ENCODE peak calls at places on chromosome 4, in seven cellular contexts. One of them, this sample, is unnamed.

GRCh38 chr4:177419416-177419815 is 22.8 kb downstream of the AGA start:
- DNase-seq in kidney: no peak
- DNase-seq in neural progenitor cell: no peak
- DNase-seq in gastrocnemius medialis: no peak
- DNase-seq in type B pancreatic cell: no peak
- DNase-seq in GM12864: no peak
- DNase-seq in foreskin keratinocyte: peak
- DNase-seq in this sample: no peak

GRCh38 chr4:109821186-109821585 is 5.6 kb downstream of the GAR1 start:
- DNase-seq in GM12864: no peak
- DNase-seq in foreskin keratinocyte: no peak
- DNase-seq in gastrocnemius medialis: no peak
- DNase-seq in type B pancreatic cell: no peak
- DNase-seq in neural progenitor cell: no peak
- DNase-seq in kidney: no peak
- DNase-seq in this sample: no peak

GRCh38 chr4:60822986-60823385 is 377.1 kb upstream of the ADGRL3 start:
- DNase-seq in type B pancreatic cell: no peak
- DNase-seq in neural progenitor cell: no peak
- DNase-seq in gastrocnemius medialis: no peak
- DNase-seq in foreskin keratinocyte: no peak
- DNase-seq in kidney: no peak
- DNase-seq in GM12864: no peak
- DNase-seq in this sample: no peak

GRCh38 chr4:23844961-23845360 is 44.9 kb downstream of the PPARGC1A start:
- DNase-seq in foreskin keratinocyte: no peak
- DNase-seq in gastrocnemius medialis: no peak
- DNase-seq in kidney: no peak
- DNase-seq in neural progenitor cell: no peak
- DNase-seq in type B pancreatic cell: no peak
- DNase-seq in GM12864: no peak
- DNase-seq in this sample: no peak

GRCh38 chr4:86019906-86020305 is 339.9 kb downstream of the MAPK10 start:
- DNase-seq in kidney: no peak
- DNase-seq in GM12864: no peak
- DNase-seq in gastrocnemius medialis: no peak
- DNase-seq in foreskin keratinocyte: peak
- DNase-seq in type B pancreatic cell: no peak
- DNase-seq in neural progenitor cell: no peak
- DNase-seq in this sample: no peak

GRCh38 chr4:64713256-64713840 is 304.1 kb upstream of the TECRL start:
- DNase-seq in gastrocnemius medialis: no peak
- DNase-seq in type B pancreatic cell: no peak
- DNase-seq in GM12864: no peak
- DNase-seq in kidney: no peak
- DNase-seq in neural progenitor cell: peak
- DNase-seq in foreskin keratinocyte: peak
- DNase-seq in this sample: no peak

GRCh38 chr4:182369211-182369610 is 126.0 kb downstream of the TENM3 start:
- DNase-seq in GM12864: no peak
- DNase-seq in neural progenitor cell: no peak
- DNase-seq in foreskin keratinocyte: no peak
- DNase-seq in kidney: no peak
- DNase-seq in type B pancreatic cell: no peak
- DNase-seq in gastrocnemius medialis: no peak
- DNase-seq in this sample: no peak

GRCh38 chr4:186227744-186228513 is 622 bp downstream of the KLKB1 start:
- DNase-seq in kidney: no peak
- DNase-seq in GM12864: no peak
- DNase-seq in type B pancreatic cell: no peak
- DNase-seq in neural progenitor cell: no peak
- DNase-seq in foreskin keratinocyte: peak
- DNase-seq in gastrocnemius medialis: no peak
- DNase-seq in this sample: no peak

GRCh38 chr4:128776794-128777216 is 32.7 kb upstream of the JADE1 start:
- DNase-seq in kidney: peak
- DNase-seq in foreskin keratinocyte: peak
- DNase-seq in GM12864: no peak
- DNase-seq in neural progenitor cell: no peak
- DNase-seq in gastrocnemius medialis: no peak
- DNase-seq in type B pancreatic cell: no peak
- DNase-seq in this sample: no peak

GRCh38 chr4:7761720-7762119 is 177.9 kb downstream of the AFAP1 start:
- DNase-seq in gastrocnemius medialis: peak
- DNase-seq in foreskin keratinocyte: no peak
- DNase-seq in GM12864: no peak
- DNase-seq in type B pancreatic cell: no peak
- DNase-seq in kidney: peak
- DNase-seq in neural progenitor cell: peak
- DNase-seq in this sample: peak

GRCh38 chr4:1209821-1210220 is 37.4 kb upstream of the SPON2 start:
- DNase-seq in foreskin keratinocyte: no peak
- DNase-seq in GM12864: no peak
- DNase-seq in gastrocnemius medialis: no peak
- DNase-seq in neural progenitor cell: no peak
- DNase-seq in type B pancreatic cell: no peak
- DNase-seq in kidney: peak
- DNase-seq in this sample: no peak

GRCh38 chr4:55510685-55511084 is 36.0 kb downstream of the CLOCK start:
- DNase-seq in gastrocnemius medialis: no peak
- DNase-seq in type B pancreatic cell: no peak
- DNase-seq in foreskin keratinocyte: no peak
- DNase-seq in GM12864: no peak
- DNase-seq in neural progenitor cell: no peak
- DNase-seq in kidney: no peak
- DNase-seq in this sample: no peak

GRCh38 chr4:8058031-8058479 is 100.6 kb downstream of the ABLIM2 start:
- DNase-seq in foreskin keratinocyte: no peak
- DNase-seq in kidney: peak
- DNase-seq in GM12864: no peak
- DNase-seq in gastrocnemius medialis: no peak
- DNase-seq in type B pancreatic cell: no peak
- DNase-seq in neural progenitor cell: no peak
- DNase-seq in this sample: no peak

GRCh38 chr4:87865960-87866598 is 33.3 kb downstream of the MEPE start:
- DNase-seq in neural progenitor cell: peak
- DNase-seq in type B pancreatic cell: no peak
- DNase-seq in GM12864: no peak
- DNase-seq in foreskin keratinocyte: peak
- DNase-seq in kidney: no peak
- DNase-seq in gastrocnemius medialis: no peak
- DNase-seq in this sample: no peak

GRCh38 chr4:1081689-1082040 is 31.7 kb downstream of the RNF212 start:
- DNase-seq in GM12864: no peak
- DNase-seq in foreskin keratinocyte: no peak
- DNase-seq in kidney: no peak
- DNase-seq in type B pancreatic cell: no peak
- DNase-seq in neural progenitor cell: no peak
- DNase-seq in gastrocnemius medialis: no peak
- DNase-seq in this sample: no peak

GRCh38 chr4:169116270-169116901 is 106.3 kb upstream of the CBR4 start:
- DNase-seq in GM12864: no peak
- DNase-seq in neural progenitor cell: no peak
- DNase-seq in type B pancreatic cell: no peak
- DNase-seq in foreskin keratinocyte: peak
- DNase-seq in kidney: peak
- DNase-seq in gastrocnemius medialis: no peak
- DNase-seq in this sample: no peak

GRCh38 chr4:3188118-3188517 is 60.8 kb upstream of the MSANTD1 start:
- DNase-seq in kidney: no peak
- DNase-seq in neural progenitor cell: no peak
- DNase-seq in foreskin keratinocyte: no peak
- DNase-seq in GM12864: no peak
- DNase-seq in type B pancreatic cell: no peak
- DNase-seq in gastrocnemius medialis: no peak
- DNase-seq in this sample: no peak

GRCh38 chr4:128517739-128518510 is 230.3 kb upstream of the PGRMC2 start:
- DNase-seq in type B pancreatic cell: no peak
- DNase-seq in neural progenitor cell: peak
- DNase-seq in foreskin keratinocyte: peak
- DNase-seq in GM12864: peak
- DNase-seq in gastrocnemius medialis: no peak
- DNase-seq in kidney: no peak
- DNase-seq in this sample: no peak

GRCh38 chr4:4430492-4431195 is 43.7 kb downstream of the NSG1 start:
- DNase-seq in foreskin keratinocyte: peak
- DNase-seq in gastrocnemius medialis: no peak
- DNase-seq in type B pancreatic cell: no peak
- DNase-seq in kidney: no peak
- DNase-seq in GM12864: peak
- DNase-seq in neural progenitor cell: peak
- DNase-seq in this sample: no peak

GRCh38 chr4:161555689-161556660 is 607.8 kb downstream of the FSTL5 start:
- DNase-seq in kidney: no peak
- DNase-seq in neural progenitor cell: no peak
- DNase-seq in foreskin keratinocyte: peak
- DNase-seq in gastrocnemius medialis: no peak
- DNase-seq in GM12864: peak
- DNase-seq in type B pancreatic cell: no peak
- DNase-seq in this sample: no peak

GRCh38 chr4:158015241-158015640 is 157.6 kb downstream of the GASK1B start:
- DNase-seq in neural progenitor cell: no peak
- DNase-seq in type B pancreatic cell: no peak
- DNase-seq in GM12864: no peak
- DNase-seq in foreskin keratinocyte: peak
- DNase-seq in kidney: no peak
- DNase-seq in gastrocnemius medialis: no peak
- DNase-seq in this sample: no peak

DNA sequence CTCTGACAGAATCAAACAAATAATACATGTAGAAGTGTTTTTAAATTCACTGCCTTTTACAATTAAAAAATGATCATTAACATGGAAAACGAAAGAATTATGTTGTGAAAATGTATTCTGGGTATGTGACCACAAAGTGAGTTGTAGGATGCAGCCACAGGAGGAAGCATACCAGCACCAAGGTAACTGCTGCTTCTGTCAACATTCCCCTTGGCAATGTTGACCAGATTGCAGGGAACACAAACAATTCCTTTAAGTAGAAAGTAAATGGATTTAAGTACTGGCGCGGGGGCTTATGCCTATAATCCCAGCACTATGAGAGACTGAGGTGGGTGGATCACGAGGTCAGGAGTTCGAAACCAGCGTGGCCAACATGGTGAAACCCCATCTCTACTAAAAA is 1877.9 kb upstream of the PCDH7 start:
- DNase-seq in kidney: no peak
- DNase-seq in neural progenitor cell: no peak
- DNase-seq in GM12864: no peak
- DNase-seq in foreskin keratinocyte: no peak
- DNase-seq in gastrocnemius medialis: no peak
- DNase-seq in type B pancreatic cell: no peak
- DNase-seq in this sample: no peak
- TF ChIP-seq CTCF in kidney: no peak
- TF ChIP-seq CTCF in neural progenitor cell: no peak
- TF ChIP-seq CTCF in GM12864: no peak
- TF ChIP-seq CTCF in foreskin keratinocyte: no peak
- TF ChIP-seq CTCF in gastrocnemius medialis: no peak
- TF ChIP-seq CTCF in type B pancreatic cell: no peak
- TF ChIP-seq CTCF in this sample: no peak

DNA sequence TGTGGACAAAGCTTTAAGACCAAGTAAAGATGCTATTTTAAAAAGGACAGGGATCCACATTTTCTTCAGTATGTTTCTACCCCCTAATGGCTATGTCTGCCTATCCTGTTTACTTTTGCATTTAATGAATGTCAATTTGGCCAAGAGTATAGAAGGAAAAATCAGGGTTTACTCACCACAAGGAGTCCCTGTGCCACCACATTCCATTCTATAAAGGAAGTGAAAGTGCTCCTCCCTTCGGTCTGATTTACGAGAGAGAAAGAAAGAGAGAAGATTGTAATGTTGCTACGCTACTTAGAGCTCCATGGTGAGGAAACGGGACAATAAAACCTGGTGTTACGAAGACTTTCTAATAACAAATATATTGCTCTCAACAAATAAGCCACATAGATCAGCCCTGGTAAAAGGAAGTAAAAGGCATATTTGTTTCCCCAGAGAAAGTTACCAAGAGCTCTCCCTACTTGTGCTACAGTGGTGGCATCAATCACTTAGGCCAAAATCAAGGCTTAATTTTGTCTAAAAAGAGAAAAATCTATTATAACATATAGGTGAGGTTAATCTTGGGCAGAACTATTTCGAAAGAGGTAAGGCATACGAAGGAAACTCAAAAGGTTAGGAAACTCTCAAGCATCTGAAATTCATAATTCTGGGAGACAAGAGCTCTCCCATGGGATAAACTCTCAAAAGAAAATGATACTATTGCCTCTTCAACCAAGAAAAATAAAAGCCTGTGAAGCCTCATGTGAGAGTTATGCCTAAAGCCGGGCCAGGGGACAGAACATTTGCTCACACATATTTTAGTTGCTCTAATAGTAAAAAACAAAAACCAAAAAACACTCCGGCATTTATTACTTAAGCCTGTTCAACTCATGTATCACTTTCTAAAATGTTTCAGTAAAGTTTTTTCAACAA is 29.5 kb downstream of the TAPT1 start:
- DNase-seq in type B pancreatic cell: no peak
- DNase-seq in GM12864: no peak
- DNase-seq in gastrocnemius medialis: no peak
- DNase-seq in foreskin keratinocyte: peak
- DNase-seq in neural progenitor cell: peak
- DNase-seq in kidney: no peak
- DNase-seq in this sample: no peak
- TF ChIP-seq CTCF in type B pancreatic cell: peak
- TF ChIP-seq CTCF in GM12864: no peak
- TF ChIP-seq CTCF in gastrocnemius medialis: no peak
- TF ChIP-seq CTCF in foreskin keratinocyte: peak
- TF ChIP-seq CTCF in neural progenitor cell: peak
- TF ChIP-seq CTCF in kidney: peak
- TF ChIP-seq CTCF in this sample: peak

DNA sequence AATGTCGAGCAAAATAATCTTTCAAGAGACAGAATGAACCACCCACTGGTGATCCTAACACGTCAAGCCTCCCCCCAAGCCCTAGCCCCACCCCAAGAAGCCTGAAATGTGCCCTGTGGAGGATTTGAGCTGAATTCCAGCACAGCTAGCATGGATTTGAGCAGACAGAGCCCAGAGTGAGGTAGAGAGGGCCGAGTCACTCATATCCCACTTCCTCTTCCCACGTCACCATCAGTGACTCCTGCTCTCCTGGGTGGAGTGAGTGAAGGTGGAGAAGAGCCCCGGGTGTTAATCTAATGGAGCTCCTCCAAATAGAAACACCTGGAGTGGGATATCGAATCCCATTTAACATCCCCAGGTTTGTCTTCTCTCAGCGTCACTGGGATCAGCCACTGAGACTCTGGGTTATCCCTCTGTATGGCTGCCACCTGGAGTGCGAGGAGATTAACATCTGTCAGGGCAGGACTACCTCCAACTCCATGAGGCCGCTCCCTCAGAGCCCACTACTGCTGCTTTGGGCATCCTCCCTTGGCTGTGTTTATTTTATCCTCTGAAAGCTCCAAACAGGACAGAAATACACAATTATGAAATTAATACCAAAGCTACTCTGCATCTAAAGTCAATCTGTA is 136.6 kb downstream of the NWD2 start:
- DNase-seq in neural progenitor cell: peak
- DNase-seq in gastrocnemius medialis: no peak
- DNase-seq in kidney: no peak
- DNase-seq in type B pancreatic cell: no peak
- DNase-seq in GM12864: no peak
- DNase-seq in foreskin keratinocyte: no peak
- DNase-seq in this sample: no peak
- TF ChIP-seq CTCF in neural progenitor cell: no peak
- TF ChIP-seq CTCF in gastrocnemius medialis: no peak
- TF ChIP-seq CTCF in kidney: no peak
- TF ChIP-seq CTCF in type B pancreatic cell: no peak
- TF ChIP-seq CTCF in GM12864: no peak
- TF ChIP-seq CTCF in foreskin keratinocyte: no peak
- TF ChIP-seq CTCF in this sample: no peak

GRCh38 chr4:89164400-89164799 is 53.1 kb downstream of the TIGD2 start:
- DNase-seq in neural progenitor cell: no peak
- DNase-seq in kidney: no peak
- DNase-seq in gastrocnemius medialis: no peak
- DNase-seq in type B pancreatic cell: no peak
- DNase-seq in foreskin keratinocyte: no peak
- DNase-seq in GM12864: no peak
- DNase-seq in this sample: no peak
- TF ChIP-seq CTCF in neural progenitor cell: no peak
- TF ChIP-seq CTCF in kidney: no peak
- TF ChIP-seq CTCF in gastrocnemius medialis: no peak
- TF ChIP-seq CTCF in type B pancreatic cell: no peak
- TF ChIP-seq CTCF in foreskin keratinocyte: peak
- TF ChIP-seq CTCF in GM12864: no peak
- TF ChIP-seq CTCF in this sample: no peak